ENCODE peak calls at places on chromosomes 2 and 18, in five cellular contexts. D, B, Y, P and W are unnamed samples.

GRCh38 chr2:165634855-165635254 is 159.2 kb downstream of the GALNT3 start:
- DNase-seq in D (peak), B (no peak), Y (no peak), P (no peak), W (no peak)

GRCh38 chr2:88753833-88754584 is 62.5 kb downstream of the RPIA start:
- DNase-seq in D (no peak), B (peak), Y (no peak), P (no peak), W (no peak)

GRCh38 chr2:45176399-45176798 is 167.1 kb upstream of the SIX2 start:
- DNase-seq in D (peak), B (no peak), Y (no peak), P (no peak), W (no peak)

GRCh38 chr2:151638188-151638933 is 95.9 kb downstream of the NEB start:
- DNase-seq in D (peak), B (peak), Y (no peak), P (no peak), W (no peak)

GRCh38 chr2:7427293-7428060 is 510.3 kb downstream of the RNF144A start:
- DNase-seq in D (peak), B (peak), Y (peak), P (no peak), W (peak)

GRCh38 chr18:26091047-26091630 is 726 bp upstream of the SS18 start:
- DNase-seq in D (no peak), B (no peak), Y (no peak), P (peak), W (no peak)

GRCh38 chr2:161238559-161239415 is 69.4 kb upstream of the PSMD14 start:
- DNase-seq in D (peak), B (no peak), Y (peak), P (no peak), W (peak)

GRCh38 chr18:45119888-45120287 is 439.2 kb downstream of the SETBP1 start:
- DNase-seq in D (no peak), B (no peak), Y (no peak), P (no peak), W (no peak)

GRCh38 chr2:177392373-177393246 is at the start of gene AGPS:
- DNase-seq in D (peak), B (peak), Y (peak), P (no peak), W (peak)

GRCh38 chr18:68662779-68663178 is 52.1 kb downstream of the TMX3 start:
- DNase-seq in D (peak), B (peak), Y (peak), P (no peak), W (no peak)

GRCh38 chr2:141015339-141016047 is 1115.3 kb downstream of the LRP1B start:
- DNase-seq in D (peak), B (no peak), Y (peak), P (no peak), W (no peak)

GRCh38 chr2:238936162-238937052 is 88.5 kb downstream of the TWIST2 start:
- DNase-seq in D (no peak), B (no peak), Y (no peak), P (no peak), W (no peak)

GRCh38 chr18:45657357-45658335 is 42.4 kb downstream of the SLC14A2 start:
- DNase-seq in D (no peak), B (no peak), Y (no peak), P (no peak), W (peak)

GRCh38 chr18:58148954-58149471 is 105.0 kb downstream of the NEDD4L start:
- DNase-seq in D (no peak), B (no peak), Y (no peak), P (no peak), W (no peak)

GRCh38 chr2:216495656-216496055 is 3.0 kb upstream of the RPL37A start:
- DNase-seq in D (peak), B (no peak), Y (no peak), P (no peak), W (no peak)

GRCh38 chr2:193349642-193350041 is 1154.9 kb upstream of the TMEFF2 start:
- DNase-seq in D (no peak), B (no peak), Y (no peak), P (no peak), W (no peak)

GRCh38 chr18:37566479-37567060 is 972 bp upstream of the CELF4 start:
- DNase-seq in D (no peak), B (no peak), Y (no peak), P (no peak), W (peak)

GRCh38 chr2:12721571-12722444 is 5.1 kb downstream of the TRIB2 start:
- DNase-seq in D (peak), B (no peak), Y (peak), P (no peak), W (peak)

GRCh38 chr2:67694464-67694863 is 297.3 kb downstream of the ETAA1 start:
- DNase-seq in D (no peak), B (no peak), Y (no peak), P (no peak), W (no peak)

GRCh38 chr18:69648486-69648885 is 247.8 kb downstream of the DOK6 start:
- DNase-seq in D (no peak), B (no peak), Y (no peak), P (no peak), W (no peak)

GRCh38 chr2:109318150-109318948 is 189.3 kb downstream of the SH3RF3 start:
- DNase-seq in D (peak), B (no peak), Y (peak), P (no peak), W (peak)

GRCh38 chr2:23404426-23404825 is 19.4 kb downstream of the KLHL29 start:
- DNase-seq in D (peak), B (peak), Y (peak), P (no peak), W (peak)

GRCh38 chr2:12766421-12766879 is 49.7 kb downstream of the TRIB2 start:
- DNase-seq in D (peak), B (no peak), Y (no peak), P (no peak), W (no peak)